ENCODE peak calls at places on chromosomes 13 and 19, in seven cellular contexts. X, L, G, D, Q, I and V are unnamed samples. For H3K79me2, the result is how much of the 10 kb centered on the place peaks cover.

GRCh38 chr13:35379663-35380062 is 96.8 kb downstream of the MAB21L1 start:
- DNase-seq in X (no peak), L (peak), G (no peak), D (no peak), Q (no peak), I (no peak), V (no peak)

GRCh38 chr19:18194554-18195238 is 1.7 kb downstream of the MPV17L2 start:
- DNase-seq in X (no peak), L (no peak), G (no peak), D (peak), Q (peak), I (peak), V (peak)

GRCh38 chr13:89486065-89486464 is 1814.9 kb downstream of the SLITRK5 start:
- DNase-seq in X (no peak), L (no peak), G (no peak), D (no peak), Q (no peak), I (no peak), V (peak)

GRCh38 chr19:27735314-27735713 is 1477.6 kb downstream of the UQCRFS1 start:
- DNase-seq in X (no peak), L (no peak), G (no peak), D (no peak), Q (no peak), I (no peak), V (no peak)

GRCh38 chr19:5623397-5624153 is 692 bp downstream of the SAFB start:
- DNase-seq in X (no peak), L (peak), G (peak), D (peak), Q (peak), I (peak), V (no peak)

GRCh38 chr19:38031423-38031770 is 124.4 kb downstream of the SIPA1L3 start:
- DNase-seq in X (no peak), L (no peak), G (no peak), D (no peak), Q (peak), I (no peak), V (peak)

GRCh38 chr19:24054044-24054935 is 32.7 kb upstream of the ZNF254 start:
- DNase-seq in X (peak), L (no peak), G (peak), D (no peak), Q (no peak), I (no peak), V (peak)

GRCh38 chr19:47106819-47107200 is 6.8 kb downstream of the ZC3H4 start:
- DNase-seq in X (no peak), L (no peak), G (no peak), D (no peak), Q (no peak), I (peak), V (peak)

GRCh38 chr13:83150616-83151307 is 731.5 kb downstream of the SLITRK1 start:
- DNase-seq in X (no peak), L (no peak), G (no peak), D (no peak), Q (no peak), I (no peak), V (no peak)

GRCh38 chr13:41588899-41589298 is 131.5 kb downstream of the RGCC start:
- DNase-seq in X (peak), L (no peak), G (peak), D (no peak), Q (peak), I (peak), V (peak)

GRCh38 chr13:94660695-94661324 is 51.5 kb downstream of the SOX21 start:
- DNase-seq in X (no peak), L (peak), G (no peak), D (peak), Q (peak), I (peak), V (peak)

GRCh38 chr19:29484876-29485275 is 40.9 kb upstream of the VSTM2B start:
- DNase-seq in X (no peak), L (no peak), G (no peak), D (no peak), Q (no peak), I (no peak), V (no peak)

GRCh38 chr13:49400755-49401659 is 42.9 kb downstream of the CAB39L start:
- DNase-seq in X (peak), L (no peak), G (peak), D (peak), Q (no peak), I (no peak), V (peak)

GRCh38 chr13:74449811-74450524 is 315.8 kb upstream of the KLF12 start:
- DNase-seq in X (no peak), L (no peak), G (no peak), D (no peak), Q (no peak), I (no peak), V (no peak)

GRCh38 chr13:39012608-39013007 is 22.0 kb upstream of the STOML3 start:
- DNase-seq in X (no peak), L (no peak), G (no peak), D (peak), Q (no peak), I (no peak), V (no peak)

GRCh38 chr19:14553042-14553938 is 18.6 kb downstream of the NDUFB7 start:
- DNase-seq in X (no peak), L (no peak), G (no peak), D (no peak), Q (no peak), I (no peak), V (no peak)

GRCh38 chr13:99086149-99086868 is 108.4 kb upstream of the DOCK9 start:
- DNase-seq in X (peak), L (peak), G (peak), D (peak), Q (peak), I (peak), V (peak)

GRCh38 chr19:5655412-5655811 is 24.9 kb downstream of the MICOS13 start:
- DNase-seq in X (no peak), L (no peak), G (no peak), D (no peak), Q (no peak), I (no peak), V (no peak)

GRCh38 chr19:22945560-22945959 is 57.4 kb downstream of the ZNF728 start:
- DNase-seq in X (no peak), L (no peak), G (no peak), D (peak), Q (no peak), I (peak), V (peak)

GRCh38 chr13:90533866-90534265 is 813.6 kb upstream of the MIR17HG start:
- DNase-seq in X (no peak), L (no peak), G (no peak), D (no peak), Q (no peak), I (no peak), V (no peak)

GRCh38 chr13:27455331-27455855 is 5.0 kb upstream of the MTIF3 start:
- DNase-seq in X (no peak), L (peak), G (no peak), D (no peak), Q (no peak), I (no peak), V (no peak)

GRCh38 chr13:36418022-36418805 is 14.1 kb upstream of the CCNA1 start:
- DNase-seq in X (peak), L (peak), G (no peak), D (no peak), Q (peak), I (no peak), V (peak)

GRCh38 chr19:661427-662196 is 1.4 kb downstream of the RNF126 start:
- DNase-seq in X (peak), L (peak), G (no peak), D (no peak), Q (no peak), I (peak), V (no peak)

GRCh38 chr13:35914662-35915061 is 216.5 kb downstream of the DCLK1 start:
- DNase-seq in X (no peak), L (no peak), G (no peak), D (no peak), Q (no peak), I (no peak), V (no peak)

GRCh38 chr19:13835791-13836723 is 40.8 kb downstream of the ZSWIM4 start:
- DNase-seq in X (no peak), L (no peak), G (no peak), D (no peak), Q (no peak), I (no peak), V (no peak)

GRCh38 chr13:48644141-48644540 is 9.6 kb upstream of the CYSLTR2 start:
- DNase-seq in X (no peak), L (no peak), G (no peak), D (no peak), Q (no peak), I (no peak), V (no peak)

GRCh38 chr13:95298971-95299627 is 2.2 kb downstream of the ABCC4 start:
- DNase-seq in X (peak), L (no peak), G (peak), D (no peak), Q (no peak), I (no peak), V (peak)

GRCh38 chr13:36432106-36432544 is at the start of gene CCNA1:
- DNase-seq in X (peak), L (no peak), G (no peak), D (peak), Q (no peak), I (peak), V (no peak)

GRCh38 chr19:39679056-39679790 is 23.5 kb downstream of the LGALS16 start:
- DNase-seq in X (no peak), L (peak), G (no peak), D (no peak), Q (no peak), I (no peak), V (no peak)

GRCh38 chr19:16364231-16364865 is 39.7 kb downstream of the KLF2 start:
- DNase-seq in X (no peak), L (no peak), G (no peak), D (no peak), Q (no peak), I (no peak), V (no peak)

GRCh38 chr13:26961890-26962615 is 201.5 kb upstream of the GPR12 start:
- DNase-seq in X (no peak), L (no peak), G (no peak), D (no peak), Q (no peak), I (peak), V (no peak)

GRCh38 chr19:6738726-6739389 is 622 bp upstream of the TRIP10 start:
- DNase-seq in X (peak), L (peak), G (peak), D (peak), Q (no peak), I (no peak), V (peak)

GRCh38 chr13:105634059-105634458 is 901.4 kb downstream of the EFNB2 start:
- DNase-seq in X (no peak), L (no peak), G (no peak), D (no peak), Q (no peak), I (no peak), V (no peak)

GRCh38 chr13:21336609-21337008 is 122.5 kb downstream of the ZDHHC20 start:
- DNase-seq in X (no peak), L (no peak), G (no peak), D (peak), Q (no peak), I (no peak), V (no peak)

GRCh38 chr13:105464249-105464648 is 1071.2 kb downstream of the EFNB2 start:
- DNase-seq in X (peak), L (no peak), G (no peak), D (no peak), Q (no peak), I (no peak), V (peak)

GRCh38 chr13:100668408-100668807 is 6.2 kb downstream of the TMTC4 start:
- DNase-seq in X (no peak), L (no peak), G (no peak), D (no peak), Q (peak), I (no peak), V (peak)

GRCh38 chr19:34182125-34182524 is 9.8 kb downstream of the LSM14A start:
- DNase-seq in X (no peak), L (no peak), G (no peak), D (no peak), Q (no peak), I (no peak), V (no peak)

GRCh38 chr19:34181111-34181864 is 9.0 kb downstream of the LSM14A start:
- DNase-seq in X (no peak), L (no peak), G (no peak), D (no peak), Q (no peak), I (no peak), V (no peak)

GRCh38 chr19:34180273-34180672 is 8.0 kb downstream of the LSM14A start:
- DNase-seq in X (no peak), L (no peak), G (no peak), D (no peak), Q (no peak), I (no peak), V (no peak)

GRCh38 chr19:34179066-34179465 is 6.8 kb downstream of the LSM14A start:
- DNase-seq in X (no peak), L (no peak), G (no peak), D (no peak), Q (no peak), I (no peak), V (no peak)

GRCh38 chr19:34180709-34181108 is 8.4 kb downstream of the LSM14A start:
- DNase-seq in X (no peak), L (no peak), G (no peak), D (no peak), Q (no peak), I (no peak), V (no peak)
- H3K4me2 ChIP-seq in X (no peak), L (no peak), G (no peak), D (no peak), Q (no peak), I (no peak), V (no peak)

DNA sequence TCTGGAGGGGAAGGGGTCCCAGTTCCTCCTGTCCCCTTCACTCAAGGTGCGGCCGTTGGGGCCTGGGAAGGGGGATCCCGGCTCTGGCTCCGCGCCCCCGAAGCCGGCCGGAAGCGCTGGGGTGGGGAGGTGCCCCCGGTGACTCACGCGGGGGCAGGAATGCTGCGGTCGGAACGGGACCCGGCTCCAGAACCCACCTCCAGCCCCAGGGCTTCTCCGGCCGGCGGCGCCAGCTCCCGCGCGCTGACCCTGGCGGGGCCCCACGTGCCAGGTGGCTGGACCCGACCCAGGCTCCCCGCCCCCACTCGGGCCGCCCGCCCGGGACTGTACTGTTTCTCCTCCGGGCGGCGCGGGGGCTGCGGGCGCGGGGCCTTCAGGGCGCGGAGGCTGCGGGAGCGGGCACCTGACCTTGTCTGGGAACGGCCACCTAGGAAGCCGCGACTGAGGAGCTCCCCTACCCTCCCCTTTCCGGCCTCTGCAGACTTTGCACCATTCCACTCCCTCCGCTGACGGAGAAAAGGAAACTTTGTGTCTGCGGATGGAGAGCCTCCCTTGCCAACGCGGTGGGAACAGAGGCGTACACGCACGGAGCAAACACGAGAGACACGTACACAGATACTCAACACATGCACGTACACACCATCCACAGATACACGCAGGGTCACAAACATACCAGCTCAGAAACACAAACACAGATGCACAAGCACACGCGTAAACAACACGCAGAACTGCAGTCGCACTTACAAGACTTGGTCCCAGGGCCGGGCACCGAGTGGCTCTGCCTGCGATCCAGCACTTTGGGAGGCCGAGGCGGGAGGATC is 7.2 kb downstream of the AXL start:
- DNase-seq in X (no peak), L (no peak), G (peak), D (peak), Q (peak), I (peak), V (peak)
- H3K79me2 ChIP-seq in X (under half), L (under half), G (under half), D (under half), Q (half or more), I (under half), V (half or more)

GRCh38 chr19:21850636-21851255 is 14.8 kb upstream of the ZNF43 start:
- DNase-seq in X (no peak), L (no peak), G (no peak), D (no peak), Q (no peak), I (no peak), V (no peak)

GRCh38 chr19:21856751-21857150 is 20.8 kb upstream of the ZNF43 start:
- DNase-seq in X (no peak), L (no peak), G (no peak), D (no peak), Q (no peak), I (no peak), V (no peak)

GRCh38 chr19:21848706-21849105 is 12.7 kb upstream of the ZNF43 start:
- DNase-seq in X (peak), L (no peak), G (no peak), D (no peak), Q (no peak), I (no peak), V (peak)

GRCh38 chr19:21851596-21852345 is 15.8 kb upstream of the ZNF43 start:
- DNase-seq in X (peak), L (no peak), G (peak), D (peak), Q (peak), I (peak), V (peak)
- H3K4me2 ChIP-seq in X (peak), L (no peak), G (peak), D (peak), Q (peak), I (peak), V (peak)

DNA sequence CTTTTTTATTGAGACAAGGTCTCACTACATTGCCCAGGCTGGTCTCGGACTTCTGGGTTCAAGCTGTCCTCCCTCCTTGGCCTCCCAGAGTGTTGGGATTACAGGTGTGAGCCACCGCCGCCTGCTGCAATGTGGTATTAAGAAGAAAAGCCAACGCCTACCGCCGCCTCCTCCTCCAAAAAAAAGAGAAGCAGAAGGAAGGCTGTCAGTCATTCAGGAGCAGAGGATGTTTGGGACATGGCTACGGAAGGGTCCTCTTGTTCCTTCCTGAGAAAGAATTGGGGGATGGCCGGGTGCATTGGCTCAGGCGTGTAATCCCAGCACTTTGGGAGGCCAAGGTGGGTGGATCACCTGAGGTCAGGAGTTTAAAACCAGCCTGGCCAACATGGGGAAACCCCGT is 1.2 kb downstream of the PPP1R37 start:
- DNase-seq in X (no peak), L (no peak), G (no peak), D (no peak), Q (no peak), I (no peak), V (no peak)
- H3K79me2 ChIP-seq in X (half or more), L (half or more), G (half or more), D (half or more), Q (half or more), I (half or more), V (half or more)

GRCh38 chr19:54955356-54955755 is 8.0 kb upstream of the NLRP7 start:
- DNase-seq in X (no peak), L (no peak), G (no peak), D (no peak), Q (no peak), I (no peak), V (peak)

DNA sequence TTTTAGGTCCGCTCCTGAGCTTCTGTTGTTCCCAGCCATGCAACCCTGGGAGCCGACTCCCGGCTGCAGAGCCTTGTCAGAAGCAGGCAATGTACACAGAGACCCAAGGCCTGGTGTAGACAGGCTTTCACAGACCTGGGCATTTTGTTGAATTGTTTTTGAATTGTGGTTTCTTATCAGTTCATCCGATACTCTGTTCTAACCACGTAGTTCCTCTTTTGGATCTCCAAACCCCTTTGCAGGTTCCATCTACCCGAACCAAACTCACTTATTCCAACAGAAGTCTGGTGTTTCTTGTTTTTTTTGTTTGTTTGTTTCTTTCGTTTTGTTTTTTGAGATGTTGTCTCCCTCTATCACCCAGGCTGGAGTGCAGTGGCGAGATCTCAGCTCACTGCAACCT is 6.3 kb upstream of the NLRP2 start:
- DNase-seq in X (no peak), L (peak), G (peak), D (no peak), Q (no peak), I (no peak), V (peak)
- H3K4me2 ChIP-seq in X (no peak), L (peak), G (no peak), D (no peak), Q (no peak), I (no peak), V (no peak)

GRCh38 chr13:51192348-51192747 is 29.9 kb upstream of the FAM124A start:
- DNase-seq in X (no peak), L (no peak), G (no peak), D (no peak), Q (peak), I (no peak), V (no peak)

GRCh38 chr13:51191743-51192142 is 30.5 kb upstream of the FAM124A start:
- DNase-seq in X (no peak), L (no peak), G (no peak), D (no peak), Q (no peak), I (no peak), V (no peak)

GRCh38 chr13:51194942-51195341 is 27.3 kb upstream of the FAM124A start:
- DNase-seq in X (no peak), L (no peak), G (no peak), D (no peak), Q (no peak), I (no peak), V (no peak)

DNA sequence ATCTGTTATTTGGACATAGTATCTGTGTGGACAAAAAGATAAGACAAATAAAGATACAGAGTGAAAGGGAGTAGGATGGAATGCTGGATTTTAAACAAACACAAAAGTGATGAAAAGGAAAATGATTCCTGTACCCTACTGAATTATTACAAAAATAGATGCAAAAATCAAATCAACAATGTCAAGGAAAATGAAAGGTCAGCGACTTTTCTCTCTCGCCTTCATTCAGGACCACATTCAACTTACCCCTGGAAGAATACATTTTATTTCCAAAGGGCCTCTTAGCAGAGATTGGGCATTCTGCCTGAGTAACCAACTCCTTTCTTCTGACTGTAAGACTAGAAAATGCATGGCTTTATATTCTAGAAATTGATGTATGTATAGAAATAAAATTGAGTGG is 28.8 kb upstream of the FAM124A start:
- DNase-seq in X (no peak), L (no peak), G (no peak), D (no peak), Q (no peak), I (no peak), V (no peak)
- H3K79me2 ChIP-seq in X (under half), L (under half), G (under half), D (under half), Q (under half), I (under half), V (under half)

GRCh38 chr19:9054768-9055167 is 32.1 kb upstream of the OR1M1 start:
- DNase-seq in X (no peak), L (no peak), G (peak), D (peak), Q (no peak), I (no peak), V (no peak)
- H3K4me2 ChIP-seq in X (no peak), L (no peak), G (peak), D (peak), Q (no peak), I (no peak), V (no peak)